ENCODE peak calls at places on chromosomes 11 and 22, in eight cellular contexts. J, F, V, Z, A, I, N and Y are unnamed samples.

GRCh38 chr22:48321986-48322545 is 1505.6 kb downstream of the BRD1 start:
- DNase-seq in I (no peak), J (no peak), Z (peak; percentile 34), F (no peak), V (no peak), N (no peak), A (no peak), Y (no peak)

GRCh38 chr11:121485221-121485620 is 32.5 kb upstream of the SORL1-AS1 start:
- DNase-seq in F (no peak), V (no peak), J (no peak), N (no peak), I (no peak), Z (no peak), A (no peak), Y (no peak)

GRCh38 chr11:100824041-100824440 is 137.0 kb downstream of the ARHGAP42 start:
- DNase-seq in J (no peak), F (no peak), I (no peak), A (no peak), N (peak; percentile 11), V (no peak), Z (no peak), Y (no peak)

GRCh38 chr22:24402460-24403192 is 24.8 kb upstream of the ADORA2A start:
- DNase-seq in A (peak; percentile 90), V (peak; percentile 92), N (peak; percentile 82), I (peak; percentile 53), J (peak; percentile 94), Z (peak; percentile 80), F (peak; percentile 94), Y (peak; percentile 49)

GRCh38 chr22:34866501-34867171 is 199.3 kb upstream of the ISX start:
- DNase-seq in F (peak; percentile 52), I (no peak), Z (no peak), V (peak; percentile 1), A (no peak), N (no peak), J (no peak), Y (no peak)

GRCh38 chr11:117614695-117615094 is 182.3 kb downstream of the DSCAML1 start:
- DNase-seq in A (no peak), I (no peak), J (no peak), V (no peak), F (no peak), N (no peak), Z (no peak), Y (no peak)

GRCh38 chr11:117185739-117186430 is 7.3 kb downstream of the SIDT2 start:
- DNase-seq in V (no peak), F (no peak), A (peak; percentile 46), I (peak; percentile 53), Z (no peak), N (no peak), J (no peak), Y (no peak)

GRCh38 chr11:8008212-8008611 is 21.1 kb downstream of the EIF3F start:
- DNase-seq in I (no peak), Z (no peak), V (no peak), N (no peak), A (no peak), F (no peak), J (no peak), Y (no peak)

GRCh38 chr11:117743121-117743815 is 53.7 kb downstream of the DSCAML1 start:
- DNase-seq in N (no peak), I (peak; percentile 53), A (no peak), Z (no peak), V (no peak), J (no peak), F (no peak), Y (no peak)

GRCh38 chr11:33044281-33044680 is 4.9 kb downstream of the TCP11L1 start:
- DNase-seq in Z (no peak), J (peak; percentile 34), N (peak; percentile 22), A (no peak), V (peak; percentile 65), I (no peak), F (no peak), Y (no peak)

GRCh38 chr22:39565414-39565944 is 5.1 kb upstream of the CACNA1I start:
- DNase-seq in J (no peak), F (no peak), A (no peak), Z (no peak), I (no peak), N (no peak), V (no peak), Y (no peak)

GRCh38 chr22:40024201-40025061 is 29.7 kb downstream of the FAM83F start:
- DNase-seq in A (no peak), F (peak; percentile 61), Z (peak; percentile 77), J (peak; percentile 51), N (no peak), V (peak; percentile 86), I (peak; percentile 68), Y (peak; percentile 68)

GRCh38 chr11:78291754-78292108 is 103.0 kb downstream of the USP35 start:
- DNase-seq in F (no peak), V (no peak), A (no peak), I (no peak), N (no peak), J (no peak), Z (no peak), Y (no peak)

GRCh38 chr22:45608763-45609180 is 62.9 kb upstream of the ATXN10 start:
- DNase-seq in N (peak; percentile 69), I (peak; percentile 51), V (peak; percentile 94), A (no peak), Z (no peak), J (peak; percentile 86), F (peak; percentile 79), Y (no peak)

GRCh38 chr11:128227466-128227865 is 359.9 kb downstream of the ETS1 start:
- DNase-seq in V (no peak), N (no peak), A (no peak), J (no peak), Z (no peak), F (no peak), I (no peak), Y (no peak)

GRCh38 chr11:14882196-14882595 is 9.8 kb downstream of the CYP2R1 start:
- DNase-seq in J (no peak), N (no peak), V (no peak), A (no peak), Z (no peak), I (no peak), F (no peak), Y (no peak)

GRCh38 chr22:50699754-50700386 is 27.2 kb downstream of the SHANK3 start:
- DNase-seq in J (no peak), V (no peak), Z (peak; percentile 37), F (no peak), N (no peak), I (no peak), A (no peak), Y (no peak)

GRCh38 chr22:31313366-31314147 is 21.3 kb upstream of the PIK3IP1 start:
- DNase-seq in Z (peak; percentile 67), J (peak; percentile 61), N (peak; percentile 57), A (peak; percentile 86), F (peak; percentile 67), I (peak; percentile 45), V (peak; percentile 73), Y (peak; percentile 85)

GRCh38 chr11:3627291-3627690 is 14.5 kb downstream of the ART5 start:
- DNase-seq in N (no peak), J (peak; percentile 81), V (peak; percentile 85), Z (no peak), I (no peak), A (peak; percentile 4), F (peak; percentile 82), Y (no peak)

GRCh38 chr11:116182356-116182966 is 590.3 kb downstream of the BUD13 start:
- DNase-seq in A (no peak), F (no peak), V (no peak), Z (no peak), J (no peak), N (no peak), I (no peak), Y (no peak)

DNA sequence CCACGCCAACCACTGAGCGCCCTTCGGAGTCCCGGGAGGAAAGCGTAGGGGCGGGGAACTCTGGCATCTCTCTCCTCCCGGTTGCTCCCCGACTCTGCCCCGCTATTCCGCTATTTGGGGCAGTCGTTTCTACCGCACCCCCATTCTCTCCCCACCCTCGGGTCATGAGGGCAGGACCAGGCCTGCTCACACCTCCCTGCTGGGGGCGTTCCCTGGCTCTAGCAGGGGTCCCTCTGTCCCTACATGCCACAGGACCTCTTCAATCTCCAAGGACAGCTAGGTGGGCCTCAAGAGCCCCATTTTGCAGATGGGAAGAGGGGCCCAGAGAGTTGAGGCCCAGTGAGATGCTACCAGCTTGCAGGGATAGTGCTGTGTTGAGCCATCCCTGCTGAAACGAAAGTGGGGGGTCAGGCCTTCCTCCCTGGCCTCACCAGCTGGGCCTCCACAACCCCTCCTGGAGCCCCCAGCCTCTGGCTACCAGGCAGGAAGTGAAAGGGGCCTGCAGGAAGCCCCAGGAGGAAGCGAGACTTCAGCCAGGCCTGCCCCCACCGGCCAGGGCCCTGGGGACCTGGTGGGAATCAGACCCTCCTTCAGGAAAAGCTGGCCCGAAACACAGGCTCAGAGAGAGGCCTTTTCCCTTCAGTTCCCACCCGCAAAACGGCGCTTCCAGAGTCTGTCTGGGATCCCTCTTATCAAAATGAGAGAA is 5.5 kb upstream of the SHISA8 start:
- DNase-seq in Z (no peak), A (no peak), V (no peak), N (no peak), I (no peak), J (no peak), F (no peak), Y (no peak)
- H3K4me3 ChIP-seq in Z (peak overlapping the region; percentile 55), A (peak overlapping the region; percentile 42), V (peak overlapping the region; percentile 64), N (no peak overlapping the region), I (no peak overlapping the region), J (no peak overlapping the region), F (no peak overlapping the region), Y (peak overlapping the region; percentile 52)

DNA sequence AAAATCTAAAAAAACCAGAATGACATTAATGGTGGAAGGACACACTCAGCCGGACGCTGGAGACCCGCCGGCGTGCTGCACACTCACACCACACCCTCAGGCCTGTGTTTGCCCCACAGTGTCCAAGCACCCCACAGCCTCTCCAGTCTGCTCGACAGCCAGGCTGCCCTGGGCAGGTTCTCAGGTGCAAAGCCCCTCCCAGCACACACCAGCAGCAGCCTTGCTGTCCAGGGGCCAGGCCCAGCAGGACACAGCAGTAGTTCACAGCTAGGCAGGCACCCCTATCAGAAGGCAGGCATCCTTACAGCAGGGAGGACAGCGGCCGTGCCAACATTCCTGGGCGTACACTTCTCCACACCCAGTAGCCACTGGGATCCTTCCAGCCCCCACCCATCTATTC is 1.7 kb upstream of the SLC25A1 start:
- DNase-seq in V (no peak), Z (no peak), F (no peak), I (no peak), J (no peak), A (no peak), N (no peak), Y (no peak)
- H3K4me3 ChIP-seq in V (no peak overlapping the region), Z (no peak overlapping the region), F (no peak overlapping the region), I (no peak overlapping the region), J (no peak overlapping the region), A (no peak overlapping the region), N (no peak overlapping the region), Y (no peak overlapping the region)

GRCh38 chr11:2394818-2395105 is 5.8 kb upstream of the TSSC4 start:
- DNase-seq in A (no peak), F (no peak), J (no peak), Z (no peak), I (no peak), V (no peak), N (no peak), Y (no peak)
- H3K4me3 ChIP-seq in A (no peak overlapping the region), F (no peak overlapping the region), J (no peak overlapping the region), Z (no peak overlapping the region), I (no peak overlapping the region), V (no peak overlapping the region), N (no peak overlapping the region), Y (no peak overlapping the region)

DNA sequence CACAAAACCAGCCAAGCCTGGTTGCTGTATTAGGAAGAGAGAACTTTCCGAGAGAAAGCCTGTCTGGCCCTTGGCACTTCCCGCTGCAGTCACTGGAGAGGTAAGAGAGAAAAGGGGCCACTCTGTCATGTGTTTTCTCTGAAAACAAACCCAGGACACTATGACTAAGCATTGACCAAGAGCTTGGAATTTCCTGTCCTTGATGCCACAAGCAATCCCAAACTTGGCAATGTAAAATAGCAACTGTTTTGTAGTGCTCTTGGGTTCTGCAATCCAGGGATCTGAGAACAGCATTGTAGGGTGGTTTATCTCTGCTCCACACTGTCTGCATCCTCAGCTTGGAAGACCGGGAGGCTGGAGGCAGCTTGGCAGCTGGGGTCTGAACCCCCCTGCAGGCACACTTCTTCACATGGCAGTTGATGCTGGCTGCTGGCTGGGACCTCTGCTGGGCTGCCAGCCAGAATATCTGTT is 537.1 kb upstream of the B3GAT1 start:
- DNase-seq in J (peak; percentile 77), N (peak; percentile 28), I (no peak), F (peak; percentile 72), Z (no peak), A (peak; percentile 90), V (peak; percentile 82), Y (no peak)
- H3K4me3 ChIP-seq in J (no peak overlapping the region), N (no peak overlapping the region), I (no peak overlapping the region), F (no peak overlapping the region), Z (no peak overlapping the region), A (peak overlapping the region; percentile 7), V (peak overlapping the region; percentile 25), Y (no peak overlapping the region)